ENCODE peak calls at places on chromosomes 3 and 15, in seven cellular contexts. One of them, this sample, is unnamed. For H3K4me1, the result is how much of the 10 kb centered on the place peaks cover.

GRCh38 chr15:82397817-82398216 is 31.8 kb upstream of the GOLGA6L9 start:
- DNase-seq in stomach: no peak
- DNase-seq in left ventricle myocardium inferior: no peak
- DNase-seq in uterus: no peak
- DNase-seq in adrenal gland: no peak
- DNase-seq in A673: no peak
- DNase-seq in lower lobe of right lung: no peak
- DNase-seq in this sample: no peak

GRCh38 chr3:126370055-126370454 is 12.8 kb upstream of the KLF15 start:
- DNase-seq in stomach: no peak
- DNase-seq in left ventricle myocardium inferior: no peak
- DNase-seq in uterus: no peak
- DNase-seq in adrenal gland: no peak
- DNase-seq in A673: no peak
- DNase-seq in lower lobe of right lung: no peak
- DNase-seq in this sample: no peak

GRCh38 chr3:179653777-179654117 is 907 bp downstream of the USP13 start:
- DNase-seq in stomach: no peak
- DNase-seq in left ventricle myocardium inferior: peak
- DNase-seq in uterus: no peak
- DNase-seq in adrenal gland: peak
- DNase-seq in A673: no peak
- DNase-seq in lower lobe of right lung: peak
- DNase-seq in this sample: no peak

GRCh38 chr3:81406318-81406717 is 355.1 kb downstream of the GBE1 start:
- DNase-seq in stomach: no peak
- DNase-seq in left ventricle myocardium inferior: no peak
- DNase-seq in uterus: no peak
- DNase-seq in adrenal gland: no peak
- DNase-seq in A673: no peak
- DNase-seq in lower lobe of right lung: no peak
- DNase-seq in this sample: no peak

GRCh38 chr3:133367431-133367830 is 32.4 kb upstream of the BFSP2 start:
- DNase-seq in stomach: no peak
- DNase-seq in left ventricle myocardium inferior: no peak
- DNase-seq in uterus: no peak
- DNase-seq in adrenal gland: no peak
- DNase-seq in A673: no peak
- DNase-seq in lower lobe of right lung: no peak
- DNase-seq in this sample: no peak

GRCh38 chr3:71430941-71431552 is 152.5 kb downstream of the FOXP1 start:
- DNase-seq in stomach: no peak
- DNase-seq in left ventricle myocardium inferior: no peak
- DNase-seq in uterus: no peak
- DNase-seq in adrenal gland: no peak
- DNase-seq in A673: no peak
- DNase-seq in lower lobe of right lung: no peak
- DNase-seq in this sample: no peak

GRCh38 chr3:113533534-113533892 is 1.2 kb downstream of the SIDT1 start:
- DNase-seq in stomach: no peak
- DNase-seq in left ventricle myocardium inferior: no peak
- DNase-seq in uterus: no peak
- DNase-seq in adrenal gland: no peak
- DNase-seq in A673: no peak
- DNase-seq in lower lobe of right lung: no peak
- DNase-seq in this sample: no peak

GRCh38 chr15:33188654-33189257 is 5.8 kb downstream of the FMN1 start:
- DNase-seq in stomach: no peak
- DNase-seq in left ventricle myocardium inferior: no peak
- DNase-seq in uterus: no peak
- DNase-seq in adrenal gland: peak
- DNase-seq in A673: no peak
- DNase-seq in lower lobe of right lung: no peak
- DNase-seq in this sample: no peak

GRCh38 chr3:56303508-56303907 is 164.8 kb downstream of the ERC2 start:
- DNase-seq in stomach: no peak
- DNase-seq in left ventricle myocardium inferior: no peak
- DNase-seq in uterus: no peak
- DNase-seq in adrenal gland: no peak
- DNase-seq in A673: peak
- DNase-seq in lower lobe of right lung: no peak
- DNase-seq in this sample: peak

GRCh38 chr3:11582123-11582968 is 61.4 kb downstream of the VGLL4 start:
- DNase-seq in stomach: peak
- DNase-seq in left ventricle myocardium inferior: peak
- DNase-seq in uterus: peak
- DNase-seq in adrenal gland: peak
- DNase-seq in A673: peak
- DNase-seq in lower lobe of right lung: no peak
- DNase-seq in this sample: peak

GRCh38 chr3:120438971-120439370 is 11.8 kb downstream of the FSTL1 start:
- DNase-seq in stomach: no peak
- DNase-seq in left ventricle myocardium inferior: peak
- DNase-seq in uterus: peak
- DNase-seq in adrenal gland: peak
- DNase-seq in A673: no peak
- DNase-seq in lower lobe of right lung: peak
- DNase-seq in this sample: peak

GRCh38 chr3:48130321-48130881 is 57.8 kb downstream of the CDC25A start:
- DNase-seq in stomach: peak
- DNase-seq in left ventricle myocardium inferior: peak
- DNase-seq in uterus: peak
- DNase-seq in adrenal gland: peak
- DNase-seq in A673: peak
- DNase-seq in lower lobe of right lung: peak
- DNase-seq in this sample: no peak

GRCh38 chr3:146692254-146692653 is 87.1 kb upstream of the PLSCR5 start:
- DNase-seq in stomach: no peak
- DNase-seq in left ventricle myocardium inferior: no peak
- DNase-seq in uterus: no peak
- DNase-seq in adrenal gland: no peak
- DNase-seq in A673: no peak
- DNase-seq in lower lobe of right lung: no peak
- DNase-seq in this sample: no peak

DNA sequence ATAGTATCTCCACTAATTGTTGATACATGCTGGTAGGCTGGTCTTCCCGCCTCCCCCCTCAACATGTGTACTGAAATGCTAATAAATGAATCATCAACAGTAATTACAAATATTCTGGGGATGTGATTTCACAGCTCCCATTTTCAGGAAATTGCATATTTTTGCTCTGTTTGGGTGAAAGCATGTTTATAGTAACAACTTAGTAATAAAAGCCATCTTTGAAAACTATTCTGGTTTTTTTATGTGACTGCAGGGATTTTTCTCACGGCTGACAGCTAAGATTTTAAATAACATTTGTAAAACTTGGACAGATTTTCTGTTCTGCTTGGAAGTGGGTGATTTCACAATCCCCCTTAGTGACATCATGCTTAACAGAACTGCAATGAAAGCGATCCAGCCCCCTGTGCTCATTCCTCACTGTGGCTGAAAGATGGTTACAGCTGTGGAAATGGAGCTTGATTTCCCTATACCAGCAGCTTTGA is 25.6 kb upstream of the FAM174B start:
- DNase-seq in stomach: no peak
- DNase-seq in left ventricle myocardium inferior: no peak
- DNase-seq in uterus: peak
- DNase-seq in adrenal gland: no peak
- DNase-seq in A673: peak
- DNase-seq in lower lobe of right lung: no peak
- DNase-seq in this sample: no peak
- TF ChIP-seq CTCF in stomach: no peak
- TF ChIP-seq CTCF in left ventricle myocardium inferior: no peak
- TF ChIP-seq CTCF in uterus: no peak
- TF ChIP-seq CTCF in adrenal gland: no peak
- TF ChIP-seq CTCF in A673: no peak
- TF ChIP-seq CTCF in lower lobe of right lung: no peak
- TF ChIP-seq CTCF in this sample: no peak

DNA sequence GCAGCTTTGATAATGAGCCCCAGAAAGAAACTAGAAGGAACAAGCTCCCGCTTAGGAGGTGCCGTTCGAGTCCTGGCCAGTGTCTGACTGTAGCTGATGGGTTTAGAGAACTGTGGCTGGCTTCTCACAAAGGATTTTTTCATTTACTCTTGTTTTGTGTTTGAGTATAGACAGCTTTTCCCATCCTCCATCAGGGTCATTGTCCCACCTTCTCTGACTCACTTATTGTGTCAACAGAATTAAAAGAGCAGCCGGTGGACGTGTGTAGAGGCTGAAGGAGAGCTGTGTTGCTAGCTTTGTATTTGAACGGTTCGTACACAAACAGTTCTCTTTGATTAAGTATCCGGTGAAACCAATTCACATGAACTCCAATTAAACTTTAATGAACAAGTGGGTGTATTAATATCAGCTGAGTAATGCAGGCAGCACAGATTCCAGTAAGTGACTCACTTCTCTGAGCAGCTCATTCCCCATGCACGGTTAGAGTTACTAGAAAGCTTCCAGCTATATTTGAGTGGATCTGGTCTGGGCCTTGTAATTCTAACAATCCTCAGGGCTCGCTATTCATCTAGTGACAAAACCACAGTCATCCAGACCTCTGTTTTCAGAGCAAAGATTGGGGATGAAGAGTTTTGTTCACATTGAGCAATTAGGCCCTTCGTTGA is 141.0 kb downstream of the LPP start:
- DNase-seq in stomach: peak
- DNase-seq in left ventricle myocardium inferior: no peak
- DNase-seq in uterus: no peak
- DNase-seq in adrenal gland: peak
- DNase-seq in A673: peak
- DNase-seq in lower lobe of right lung: no peak
- DNase-seq in this sample: no peak
- H3K27ac ChIP-seq in stomach: peak
- H3K27ac ChIP-seq in left ventricle myocardium inferior: peak
- H3K27ac ChIP-seq in uterus: peak
- H3K27ac ChIP-seq in adrenal gland: peak
- H3K27ac ChIP-seq in A673: peak
- H3K27ac ChIP-seq in lower lobe of right lung: peak
- H3K27ac ChIP-seq in this sample: peak

DNA sequence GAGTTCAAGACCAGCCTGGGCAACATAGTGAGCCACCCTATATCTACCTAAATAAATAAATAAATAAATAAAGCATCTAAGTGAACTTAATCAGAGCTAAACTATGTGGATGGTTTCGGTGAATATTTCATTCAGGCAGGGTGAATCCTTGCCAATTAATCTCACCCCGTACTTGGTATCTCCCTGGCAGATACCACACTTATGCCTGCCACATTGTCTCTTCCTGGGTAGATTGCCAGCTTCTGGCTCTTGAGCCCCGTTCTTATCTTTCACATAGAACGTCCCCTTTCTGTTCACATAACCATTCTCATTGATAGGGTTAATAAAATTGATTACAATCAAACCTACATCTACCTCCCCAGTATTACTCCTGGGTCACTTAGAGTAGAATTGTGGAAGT is 7.0 kb downstream of the SNAP23 start:
- DNase-seq in stomach: no peak
- DNase-seq in left ventricle myocardium inferior: no peak
- DNase-seq in uterus: no peak
- DNase-seq in adrenal gland: no peak
- DNase-seq in A673: no peak
- DNase-seq in lower lobe of right lung: no peak
- DNase-seq in this sample: no peak
- H3K4me1 ChIP-seq in stomach: under half
- H3K4me1 ChIP-seq in left ventricle myocardium inferior: half or more
- H3K4me1 ChIP-seq in uterus: under half
- H3K4me1 ChIP-seq in adrenal gland: under half
- H3K4me1 ChIP-seq in A673: under half
- H3K4me1 ChIP-seq in lower lobe of right lung: half or more
- H3K4me1 ChIP-seq in this sample: half or more

DNA sequence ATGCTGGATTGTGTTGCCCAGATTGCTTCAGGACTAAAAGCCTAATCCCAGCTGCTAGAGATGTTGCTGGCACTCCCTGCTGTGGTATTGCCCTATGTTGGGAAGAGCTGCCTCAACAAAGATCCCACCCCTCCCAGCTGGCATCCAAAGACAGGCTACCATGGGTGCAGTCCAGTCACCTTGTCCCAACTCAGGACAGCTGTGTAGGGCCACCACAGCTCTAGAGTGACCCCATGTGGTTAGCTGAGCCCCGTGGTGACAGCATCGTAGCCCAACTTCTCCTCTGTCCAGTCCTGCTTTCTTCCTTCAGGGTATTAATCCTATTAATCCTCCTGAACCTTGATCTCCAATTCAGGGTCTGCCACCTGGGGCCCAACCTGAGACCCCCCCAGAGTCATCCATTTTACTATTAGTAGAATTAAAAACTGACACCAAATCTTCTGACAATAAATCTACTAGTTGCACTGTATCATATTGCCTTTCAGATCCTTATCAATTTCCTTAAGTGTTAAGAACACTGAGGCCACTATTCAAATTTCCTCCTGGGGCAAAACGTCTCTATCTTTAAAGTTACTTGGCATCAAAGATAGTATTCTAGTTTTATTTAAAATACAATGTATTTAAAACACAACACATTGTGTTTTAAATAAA is 83.5 kb downstream of the AQP9 start:
- DNase-seq in stomach: peak
- DNase-seq in left ventricle myocardium inferior: no peak
- DNase-seq in uterus: no peak
- DNase-seq in adrenal gland: peak
- DNase-seq in A673: no peak
- DNase-seq in lower lobe of right lung: peak
- DNase-seq in this sample: peak
- TF ChIP-seq CTCF in stomach: no peak
- TF ChIP-seq CTCF in left ventricle myocardium inferior: peak
- TF ChIP-seq CTCF in uterus: no peak
- TF ChIP-seq CTCF in adrenal gland: peak
- TF ChIP-seq CTCF in A673: peak
- TF ChIP-seq CTCF in lower lobe of right lung: peak
- TF ChIP-seq CTCF in this sample: no peak

This sample was measured in left lung.